ENCODE peak calls at places on chromosome 20, in ten cellular contexts. One of them, this sample, is unnamed.

GRCh38 chr20:33781133-33781532 is 30.0 kb upstream of the CHMP4B start:
- DNase-seq in gastrocnemius medialis: no peak
- DNase-seq in GM12865: no peak
- DNase-seq in pancreas: no peak
- DNase-seq in AG09319: no peak
- DNase-seq in AG04450: no peak
- DNase-seq in stomach: no peak
- DNase-seq in coronary artery: no peak
- DNase-seq in ovary: no peak
- DNase-seq in progenitor cell of endocrine pancreas: no peak
- DNase-seq in this sample: no peak

GRCh38 chr20:23002276-23002675 is 32.8 kb upstream of the SSTR4 start:
- DNase-seq in gastrocnemius medialis: no peak
- DNase-seq in GM12865: no peak
- DNase-seq in pancreas: no peak
- DNase-seq in AG09319: no peak
- DNase-seq in AG04450: no peak
- DNase-seq in stomach: no peak
- DNase-seq in coronary artery: no peak
- DNase-seq in ovary: no peak
- DNase-seq in progenitor cell of endocrine pancreas: no peak
- DNase-seq in this sample: no peak

GRCh38 chr20:63106108-63106764 is 99.5 kb upstream of the BHLHE23 start:
- DNase-seq in gastrocnemius medialis: no peak
- DNase-seq in GM12865: no peak
- DNase-seq in pancreas: peak; percentile 75
- DNase-seq in AG09319: no peak
- DNase-seq in AG04450: no peak
- DNase-seq in stomach: peak; percentile 89
- DNase-seq in coronary artery: peak; percentile 82
- DNase-seq in ovary: no peak
- DNase-seq in progenitor cell of endocrine pancreas: no peak
- DNase-seq in this sample: no peak

GRCh38 chr20:11274137-11274536 is 600.3 kb upstream of the JAG1 start:
- DNase-seq in gastrocnemius medialis: peak; percentile 14
- DNase-seq in GM12865: peak; percentile 58
- DNase-seq in pancreas: peak; percentile 23
- DNase-seq in AG09319: peak; percentile 42
- DNase-seq in AG04450: peak; percentile 32
- DNase-seq in stomach: no peak
- DNase-seq in coronary artery: no peak
- DNase-seq in ovary: no peak
- DNase-seq in progenitor cell of endocrine pancreas: no peak
- DNase-seq in this sample: peak; percentile 36

GRCh38 chr20:24694157-24694726 is 224.8 kb downstream of the SYNDIG1 start:
- DNase-seq in gastrocnemius medialis: no peak
- DNase-seq in GM12865: no peak
- DNase-seq in pancreas: no peak
- DNase-seq in AG09319: no peak
- DNase-seq in AG04450: no peak
- DNase-seq in stomach: peak; percentile 11
- DNase-seq in coronary artery: peak; percentile 68
- DNase-seq in ovary: peak; percentile 43
- DNase-seq in progenitor cell of endocrine pancreas: no peak
- DNase-seq in this sample: no peak

GRCh38 chr20:22579119-22579427 is 5.3 kb downstream of the FOXA2 start:
- DNase-seq in gastrocnemius medialis: no peak
- DNase-seq in GM12865: no peak
- DNase-seq in pancreas: peak; percentile 40
- DNase-seq in AG09319: no peak
- DNase-seq in AG04450: no peak
- DNase-seq in stomach: peak; percentile 52
- DNase-seq in coronary artery: no peak
- DNase-seq in ovary: no peak
- DNase-seq in progenitor cell of endocrine pancreas: peak; percentile 45
- DNase-seq in this sample: peak; percentile 14

GRCh38 chr20:45452238-45452637 is 17.3 kb upstream of the WFDC2 start:
- DNase-seq in gastrocnemius medialis: no peak
- DNase-seq in GM12865: no peak
- DNase-seq in pancreas: no peak
- DNase-seq in AG09319: no peak
- DNase-seq in AG04450: no peak
- DNase-seq in stomach: no peak
- DNase-seq in coronary artery: no peak
- DNase-seq in ovary: no peak
- DNase-seq in progenitor cell of endocrine pancreas: no peak
- DNase-seq in this sample: no peak

GRCh38 chr20:1328680-1329330 is at the start of gene SDCBP2:
- DNase-seq in gastrocnemius medialis: no peak
- DNase-seq in GM12865: no peak
- DNase-seq in pancreas: peak; percentile 92
- DNase-seq in AG09319: no peak
- DNase-seq in AG04450: no peak
- DNase-seq in stomach: peak; percentile 89
- DNase-seq in coronary artery: peak; percentile 62
- DNase-seq in ovary: no peak
- DNase-seq in progenitor cell of endocrine pancreas: no peak
- DNase-seq in this sample: no peak

GRCh38 chr20:23230766-23231385 is 119.7 kb upstream of the NXT1 start:
- DNase-seq in gastrocnemius medialis: no peak
- DNase-seq in GM12865: no peak
- DNase-seq in pancreas: no peak
- DNase-seq in AG09319: no peak
- DNase-seq in AG04450: no peak
- DNase-seq in stomach: no peak
- DNase-seq in coronary artery: peak; percentile 64
- DNase-seq in ovary: no peak
- DNase-seq in progenitor cell of endocrine pancreas: no peak
- DNase-seq in this sample: no peak

GRCh38 chr20:25532015-25532751 is 53.1 kb downstream of the NINL start:
- DNase-seq in gastrocnemius medialis: no peak
- DNase-seq in GM12865: no peak
- DNase-seq in pancreas: no peak
- DNase-seq in AG09319: no peak
- DNase-seq in AG04450: no peak
- DNase-seq in stomach: no peak
- DNase-seq in coronary artery: no peak
- DNase-seq in ovary: no peak
- DNase-seq in progenitor cell of endocrine pancreas: no peak
- DNase-seq in this sample: no peak

GRCh38 chr20:24790746-24791283 is 158.3 kb upstream of the CST7 start:
- DNase-seq in gastrocnemius medialis: no peak
- DNase-seq in GM12865: no peak
- DNase-seq in pancreas: no peak
- DNase-seq in AG09319: no peak
- DNase-seq in AG04450: no peak
- DNase-seq in stomach: no peak
- DNase-seq in coronary artery: no peak
- DNase-seq in ovary: no peak
- DNase-seq in progenitor cell of endocrine pancreas: no peak
- DNase-seq in this sample: no peak

GRCh38 chr20:46945465-46945864 is 50.8 kb downstream of the EYA2 start:
- DNase-seq in gastrocnemius medialis: no peak
- DNase-seq in GM12865: no peak
- DNase-seq in pancreas: no peak
- DNase-seq in AG09319: no peak
- DNase-seq in AG04450: no peak
- DNase-seq in stomach: no peak
- DNase-seq in coronary artery: no peak
- DNase-seq in ovary: no peak
- DNase-seq in progenitor cell of endocrine pancreas: no peak
- DNase-seq in this sample: no peak

GRCh38 chr20:2212457-2213005 is 83.3 kb upstream of the TGM3 start:
- DNase-seq in gastrocnemius medialis: no peak
- DNase-seq in GM12865: no peak
- DNase-seq in pancreas: no peak
- DNase-seq in AG09319: no peak
- DNase-seq in AG04450: no peak
- DNase-seq in stomach: no peak
- DNase-seq in coronary artery: no peak
- DNase-seq in ovary: no peak
- DNase-seq in progenitor cell of endocrine pancreas: no peak
- DNase-seq in this sample: no peak

GRCh38 chr20:663315-664090 is 10.5 kb upstream of the SRXN1 start:
- DNase-seq in gastrocnemius medialis: no peak
- DNase-seq in GM12865: no peak
- DNase-seq in pancreas: no peak
- DNase-seq in AG09319: no peak
- DNase-seq in AG04450: no peak
- DNase-seq in stomach: no peak
- DNase-seq in coronary artery: no peak
- DNase-seq in ovary: no peak
- DNase-seq in progenitor cell of endocrine pancreas: no peak
- DNase-seq in this sample: no peak

GRCh38 chr20:17895641-17896246 is 72.8 kb downstream of the SNX5 start:
- DNase-seq in gastrocnemius medialis: no peak
- DNase-seq in GM12865: peak; percentile 59
- DNase-seq in pancreas: no peak
- DNase-seq in AG09319: no peak
- DNase-seq in AG04450: no peak
- DNase-seq in stomach: no peak
- DNase-seq in coronary artery: no peak
- DNase-seq in ovary: peak; percentile 79
- DNase-seq in progenitor cell of endocrine pancreas: no peak
- DNase-seq in this sample: no peak

DNA sequence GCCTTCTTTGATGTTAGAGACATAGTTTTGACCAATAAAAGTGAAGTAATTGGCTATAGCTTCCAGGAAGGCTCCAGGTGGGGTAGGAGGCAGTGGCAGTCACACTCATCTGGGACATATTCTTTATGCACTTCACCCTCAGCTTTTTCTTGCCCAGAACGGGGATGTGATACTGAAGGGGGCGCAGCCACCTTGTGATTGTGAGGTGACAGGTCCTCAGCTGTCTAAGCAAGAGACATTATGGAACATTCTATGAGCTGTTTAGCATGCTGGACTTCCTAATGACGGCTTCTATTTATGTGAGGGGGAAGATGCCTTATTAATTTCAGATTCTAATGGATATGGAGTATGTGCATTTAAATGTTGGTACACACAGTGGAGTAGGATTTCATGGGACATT is 151.3 kb upstream of the ZFP64 start:
- DNase-seq in gastrocnemius medialis: no peak
- DNase-seq in GM12865: no peak
- DNase-seq in pancreas: no peak
- DNase-seq in AG09319: no peak
- DNase-seq in AG04450: no peak
- DNase-seq in stomach: no peak
- DNase-seq in coronary artery: no peak
- DNase-seq in ovary: no peak
- DNase-seq in progenitor cell of endocrine pancreas: no peak
- DNase-seq in this sample: no peak
- TF ChIP-seq CTCF in gastrocnemius medialis: no peak
- TF ChIP-seq CTCF in GM12865: no peak
- TF ChIP-seq CTCF in pancreas: no peak
- TF ChIP-seq CTCF in AG09319: no peak
- TF ChIP-seq CTCF in AG04450: no peak
- TF ChIP-seq CTCF in stomach: no peak
- TF ChIP-seq CTCF in coronary artery: no peak
- TF ChIP-seq CTCF in ovary: no peak
- TF ChIP-seq CTCF in progenitor cell of endocrine pancreas: no peak
- TF ChIP-seq CTCF in this sample: no peak

DNA sequence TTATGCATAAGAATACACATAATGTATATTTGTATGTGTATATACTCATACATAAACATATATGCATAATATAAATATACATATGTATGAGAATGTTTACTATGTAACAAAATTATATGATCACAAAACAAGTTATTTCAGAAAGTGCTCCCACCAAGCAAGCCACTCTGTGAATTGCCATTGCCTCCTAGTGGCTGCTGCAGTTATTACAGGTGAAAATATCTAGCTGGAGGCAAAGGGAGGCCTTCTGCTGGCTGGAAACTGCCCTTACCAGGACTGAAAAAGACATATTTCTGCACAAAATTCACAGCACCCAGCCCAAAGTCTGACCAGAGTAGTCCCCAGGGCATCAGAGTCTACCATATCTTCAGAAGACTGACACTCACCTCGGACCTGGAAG is 14.4 kb upstream of the ADAM33 start:
- DNase-seq in gastrocnemius medialis: no peak
- DNase-seq in GM12865: peak; percentile 27
- DNase-seq in pancreas: no peak
- DNase-seq in AG09319: no peak
- DNase-seq in AG04450: no peak
- DNase-seq in stomach: no peak
- DNase-seq in coronary artery: no peak
- DNase-seq in ovary: no peak
- DNase-seq in progenitor cell of endocrine pancreas: no peak
- DNase-seq in this sample: no peak
- TF ChIP-seq CTCF in gastrocnemius medialis: no peak
- TF ChIP-seq CTCF in GM12865: peak; percentile 48
- TF ChIP-seq CTCF in pancreas: no peak
- TF ChIP-seq CTCF in AG09319: peak; percentile 28
- TF ChIP-seq CTCF in AG04450: peak; percentile 58
- TF ChIP-seq CTCF in stomach: no peak
- TF ChIP-seq CTCF in coronary artery: no peak
- TF ChIP-seq CTCF in ovary: no peak
- TF ChIP-seq CTCF in progenitor cell of endocrine pancreas: peak; percentile 37
- TF ChIP-seq CTCF in this sample: no peak

DNA sequence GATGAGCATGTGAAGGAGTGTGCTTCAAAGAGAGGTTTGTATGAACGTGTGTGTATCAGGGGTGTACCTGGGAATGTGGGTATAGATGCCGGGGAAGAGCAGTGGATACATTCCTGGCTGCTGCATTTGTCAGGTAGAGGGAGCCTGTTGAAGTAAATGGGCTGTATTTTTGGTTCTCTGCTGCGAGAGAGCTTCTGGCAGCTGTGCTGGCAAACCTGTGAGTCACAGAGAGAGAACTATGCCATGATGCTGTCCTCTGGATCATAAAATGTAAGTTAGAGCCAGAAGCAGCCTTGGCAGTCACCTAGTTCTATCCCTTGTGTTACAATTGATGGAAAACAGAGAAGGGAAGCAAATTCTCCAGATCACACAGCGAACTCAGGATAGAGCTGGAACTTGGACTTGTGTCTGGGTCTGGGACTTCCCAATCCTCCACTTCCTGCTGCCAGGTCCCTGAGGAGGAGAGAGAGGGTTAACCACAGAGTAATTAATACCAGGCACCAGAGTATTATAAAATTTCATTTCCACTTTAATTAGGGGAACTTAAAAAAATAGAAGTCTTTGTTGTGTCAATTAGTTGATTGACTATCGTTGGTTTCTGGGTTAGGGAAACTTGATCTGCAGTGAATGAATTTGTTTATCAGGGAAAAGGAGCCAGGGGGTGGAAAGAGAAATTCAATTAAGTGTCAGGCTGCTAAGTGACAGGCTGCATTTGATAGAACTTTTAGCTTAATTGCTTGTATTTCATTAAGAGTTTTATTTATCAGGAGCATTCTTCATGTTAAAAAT is 41.1 kb upstream of the GTSF1L start:
- DNase-seq in gastrocnemius medialis: no peak
- DNase-seq in GM12865: no peak
- DNase-seq in pancreas: no peak
- DNase-seq in AG09319: no peak
- DNase-seq in AG04450: no peak
- DNase-seq in stomach: no peak
- DNase-seq in coronary artery: no peak
- DNase-seq in ovary: no peak
- DNase-seq in progenitor cell of endocrine pancreas: no peak
- DNase-seq in this sample: no peak
- TF ChIP-seq CTCF in gastrocnemius medialis: no peak
- TF ChIP-seq CTCF in GM12865: no peak
- TF ChIP-seq CTCF in pancreas: no peak
- TF ChIP-seq CTCF in AG09319: peak; percentile 3
- TF ChIP-seq CTCF in AG04450: peak; percentile 27
- TF ChIP-seq CTCF in stomach: no peak
- TF ChIP-seq CTCF in coronary artery: no peak
- TF ChIP-seq CTCF in ovary: no peak
- TF ChIP-seq CTCF in progenitor cell of endocrine pancreas: no peak
- TF ChIP-seq CTCF in this sample: no peak

GRCh38 chr20:6140947-6141346 is 18.1 kb upstream of the FERMT1 start:
- DNase-seq in gastrocnemius medialis: no peak
- DNase-seq in GM12865: peak; percentile 11
- DNase-seq in pancreas: no peak
- DNase-seq in AG09319: no peak
- DNase-seq in AG04450: no peak
- DNase-seq in stomach: no peak
- DNase-seq in coronary artery: no peak
- DNase-seq in ovary: no peak
- DNase-seq in progenitor cell of endocrine pancreas: no peak
- DNase-seq in this sample: no peak
- TF ChIP-seq CTCF in gastrocnemius medialis: no peak
- TF ChIP-seq CTCF in GM12865: peak; percentile 21
- TF ChIP-seq CTCF in pancreas: no peak
- TF ChIP-seq CTCF in AG09319: no peak
- TF ChIP-seq CTCF in AG04450: peak; percentile 16
- TF ChIP-seq CTCF in stomach: no peak
- TF ChIP-seq CTCF in coronary artery: no peak
- TF ChIP-seq CTCF in ovary: no peak
- TF ChIP-seq CTCF in progenitor cell of endocrine pancreas: peak; percentile 14
- TF ChIP-seq CTCF in this sample: no peak

This sample was measured in nephron progenitor cell.